ENCODE peak calls at places on chromosomes 11 and 22, in eight cellular contexts. I, G, P, W, Z, Q, T and C are unnamed samples.

GRCh38 chr22:36027579-36027959 is 1.1 kb downstream of the RBFOX2 start:
- DNase-seq in I (no peak), G (peak; percentile 47), P (no peak), W (no peak), Z (no peak), Q (no peak), T (no peak), C (no peak)

GRCh38 chr11:55634813-55635212 is at the start of gene OR4P4:
- DNase-seq in I (no peak), G (no peak), P (no peak), W (no peak), Z (no peak), Q (no peak), T (no peak), C (no peak)

GRCh38 chr22:33811686-33812085 is 108.6 kb downstream of the LARGE1 start:
- DNase-seq in I (peak; percentile 57), G (no peak), P (peak; percentile 37), W (no peak), Z (no peak), Q (no peak), T (no peak), C (no peak)

GRCh38 chr11:128291835-128292234 is 295.5 kb downstream of the ETS1 start:
- DNase-seq in I (no peak), G (peak; percentile 21), P (no peak), W (no peak), Z (no peak), Q (no peak), T (no peak), C (no peak)

GRCh38 chr11:134230339-134230738 is 5.9 kb downstream of the VPS26B start:
- DNase-seq in I (no peak), G (no peak), P (no peak), W (no peak), Z (no peak), Q (no peak), T (no peak), C (no peak)

GRCh38 chr11:31987118-31988005 is 103.5 kb upstream of the RCN1 start:
- DNase-seq in I (no peak), G (no peak), P (no peak), W (no peak), Z (no peak), Q (no peak), T (no peak), C (no peak)

GRCh38 chr11:37511425-37511933 is 913.4 kb upstream of the RAG2 start:
- DNase-seq in I (no peak), G (no peak), P (peak; percentile 69), W (no peak), Z (no peak), Q (no peak), T (no peak), C (no peak)

GRCh38 chr11:117143390-117143789 is 697 bp upstream of the PAFAH1B2 start:
- DNase-seq in I (peak; percentile 34), G (peak; percentile 35), P (peak; percentile 73), W (no peak), Z (no peak), Q (no peak), T (peak; percentile 43), C (no peak)

GRCh38 chr11:15818132-15818842 is 538.1 kb downstream of the SOX6 start:
- DNase-seq in I (no peak), G (no peak), P (no peak), W (no peak), Z (no peak), Q (no peak), T (peak; percentile 24), C (no peak)

GRCh38 chr11:9688716-9689511 is 25.0 kb downstream of the SWAP70 start:
- DNase-seq in I (no peak), G (no peak), P (peak; percentile 88), W (peak; percentile 57), Z (peak; percentile 39), Q (no peak), T (no peak), C (no peak)

GRCh38 chr11:59463176-59463575 is 6.4 kb downstream of the OR4D6 start:
- DNase-seq in I (no peak), G (no peak), P (peak; percentile 24), W (no peak), Z (no peak), Q (no peak), T (no peak), C (no peak)

GRCh38 chr11:121106812-121107211 is 5.8 kb downstream of the TECTA start:
- DNase-seq in I (no peak), G (no peak), P (no peak), W (no peak), Z (no peak), Q (no peak), T (no peak), C (no peak)

GRCh38 chr11:48307760-48308386 is 1.9 kb downstream of the OR4S1 start:
- DNase-seq in I (peak; percentile 16), G (peak; percentile 36), P (peak; percentile 61), W (no peak), Z (peak; percentile 4), Q (peak; percentile 40), T (peak; percentile 48), C (no peak)

GRCh38 chr11:58575377-58576020 is at the start of gene LPXN:
- DNase-seq in I (no peak), G (peak; percentile 11), P (peak; percentile 14), W (peak; percentile 78), Z (no peak), Q (no peak), T (no peak), C (no peak)

GRCh38 chr11:315051-315481 is 1.2 kb downstream of the IFITM1 start:
- DNase-seq in I (no peak), G (peak; percentile 42), P (no peak), W (no peak), Z (no peak), Q (no peak), T (no peak), C (no peak)

GRCh38 chr22:41899992-41900651 is 14.8 kb downstream of the SHISA8 start:
- DNase-seq in I (no peak), G (no peak), P (no peak), W (no peak), Z (no peak), Q (no peak), T (no peak), C (peak; percentile 64)

GRCh38 chr22:19553201-19553600 is 29.0 kb upstream of the CLDN5 start:
- DNase-seq in I (no peak), G (no peak), P (no peak), W (no peak), Z (no peak), Q (no peak), T (no peak), C (no peak)

GRCh38 chr22:30728829-30729228 is 34.2 kb downstream of the OSBP2 start:
- DNase-seq in I (no peak), G (no peak), P (no peak), W (no peak), Z (no peak), Q (no peak), T (no peak), C (no peak)

GRCh38 chr11:31131760-31132159 is 237.8 kb downstream of the DCDC1 start:
- DNase-seq in I (no peak), G (no peak), P (no peak), W (no peak), Z (no peak), Q (no peak), T (no peak), C (no peak)

GRCh38 chr22:33922268-33922667 is 2.0 kb upstream of the LARGE1 start:
- DNase-seq in I (peak; percentile 19), G (no peak), P (peak; percentile 35), W (no peak), Z (no peak), Q (no peak), T (peak; percentile 51), C (no peak)

GRCh38 chr22:44261861-44262595 is 50.7 kb downstream of the SHISAL1 start:
- DNase-seq in I (no peak), G (no peak), P (no peak), W (no peak), Z (no peak), Q (no peak), T (no peak), C (peak; percentile 52)

GRCh38 chr11:119483881-119484371 is 61.0 kb upstream of the THY1 start:
- DNase-seq in I (no peak), G (no peak), P (no peak), W (peak; percentile 26), Z (no peak), Q (no peak), T (no peak), C (peak; percentile 84)

GRCh38 chr22:32619614-32620426 is 145.2 kb downstream of the FBXO7 start:
- DNase-seq in I (peak; percentile 73), G (no peak), P (peak; percentile 83), W (no peak), Z (no peak), Q (no peak), T (peak; percentile 42), C (no peak)

GRCh38 chr11:123475478-123475877 is 45.4 kb downstream of the GRAMD1B start:
- DNase-seq in I (no peak), G (no peak), P (peak; percentile 51), W (no peak), Z (no peak), Q (no peak), T (no peak), C (no peak)

GRCh38 chr22:28442951-28443876 is 236.4 kb downstream of the TTC28 start:
- DNase-seq in I (peak; percentile 43), G (no peak), P (peak; percentile 84), W (no peak), Z (no peak), Q (no peak), T (peak; percentile 55), C (no peak)

DNA sequence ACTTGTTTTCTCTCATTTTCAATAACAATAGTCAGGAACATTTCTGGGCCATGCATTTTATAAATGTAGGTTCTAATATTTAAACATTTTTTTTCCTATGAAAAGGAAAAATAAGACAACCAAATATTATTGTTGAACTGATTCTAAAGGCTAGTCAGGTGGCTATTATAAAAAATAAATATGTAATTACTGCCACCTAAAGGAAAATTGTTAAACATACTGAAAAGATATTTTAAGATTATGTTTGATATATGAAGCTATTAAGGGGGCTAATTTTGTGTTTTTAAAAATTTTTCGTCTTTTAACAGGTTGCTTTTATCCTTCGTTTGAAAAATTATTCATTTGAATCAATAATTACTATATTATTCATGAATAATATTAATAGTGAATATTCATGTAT is 62.2 kb upstream of the FDX1 start:
- DNase-seq in I (no peak), G (no peak), P (no peak), W (no peak), Z (no peak), Q (no peak), T (no peak), C (no peak)
- TF ChIP-seq CTCF in I (peak; percentile 38), G (peak; percentile 30), P (peak; percentile 4), W (peak; percentile 29), Z (peak; percentile 5), Q (peak; percentile 59), T (peak; percentile 38), C (peak; percentile 86)

GRCh38 chr22:27257987-27258386 is 543.6 kb downstream of the MN1 start:
- DNase-seq in I (no peak), G (no peak), P (no peak), W (no peak), Z (no peak), Q (no peak), T (no peak), C (no peak)
- TF ChIP-seq CTCF in I (no peak), G (no peak), P (peak; percentile 44), W (no peak), Z (no peak), Q (no peak), T (no peak), C (peak; percentile 44)

GRCh38 chr11:82676483-82677094 is 57.1 kb downstream of the FAM181B start:
- DNase-seq in I (no peak), G (no peak), P (peak; percentile 4), W (no peak), Z (no peak), Q (no peak), T (no peak), C (no peak)
- TF ChIP-seq CTCF in I (peak; percentile 16), G (peak; percentile 29), P (peak; percentile 52), W (peak; percentile 58), Z (peak; percentile 34), Q (peak; percentile 17), T (peak; percentile 42), C (peak; percentile 72)

GRCh38 chr11:35349897-35350296 is 69.5 kb downstream of the SLC1A2 start:
- DNase-seq in I (no peak), G (no peak), P (no peak), W (no peak), Z (no peak), Q (no peak), T (no peak), C (no peak)
- TF ChIP-seq CTCF in I (no peak), G (no peak), P (no peak), W (no peak), Z (no peak), Q (no peak), T (no peak), C (no peak)